ENCODE peak calls at places on chromosomes 11 and 22, in eight cellular contexts. T is right atrium auricular region, I is psoas muscle, S is heart left ventricle, Y is WTC11, F is PC-3, X is H9, V is epithelial cell of esophagus. O is an unnamed sample.

GRCh38 chr11:85863855-85864254 is 8.7 kb downstream of the CCDC83 start:
- DNase-seq in X (no peak), I (no peak), Y (no peak), S (no peak), F (no peak), T (no peak), V (no peak), O (no peak)

GRCh38 chr11:132718711-132719641 is 813.3 kb downstream of the OPCML start:
- DNase-seq in I (no peak), Y (no peak), V (no peak), T (no peak), F (no peak), S (no peak), X (no peak), O (no peak)

GRCh38 chr11:69650081-69650831 is 9.3 kb downstream of the CCND1 start:
- DNase-seq in F (no peak), I (peak), V (no peak), S (no peak), Y (no peak), X (peak), T (no peak), O (no peak)

GRCh38 chr11:40391679-40392078 is 1067.8 kb downstream of the LRRC4C start:
- DNase-seq in I (no peak), S (no peak), X (no peak), Y (no peak), T (no peak), F (no peak), V (no peak), O (no peak)

GRCh38 chr22:24106385-24107381 is 74.6 kb upstream of the SUSD2 start:
- DNase-seq in X (peak), F (no peak), S (no peak), T (no peak), I (no peak), Y (peak), V (no peak), O (no peak)

GRCh38 chr11:23679041-23679440 is 817.8 kb upstream of the LUZP2 start:
- DNase-seq in S (no peak), I (no peak), X (no peak), T (no peak), V (no peak), Y (no peak), F (no peak), O (no peak)

GRCh38 chr11:96942855-96943254 is 553.0 kb downstream of the JRKL start:
- DNase-seq in T (no peak), Y (peak), V (no peak), X (no peak), S (no peak), F (no peak), I (no peak), O (no peak)

GRCh38 chr22:36384766-36385400 is 2.9 kb downstream of the MYH9 start:
- DNase-seq in T (no peak), F (no peak), S (no peak), I (no peak), V (no peak), Y (peak), X (no peak), O (no peak)

GRCh38 chr11:126431401-126432064 is 76.0 kb downstream of the ST3GAL4 start:
- DNase-seq in F (peak), S (peak), T (peak), V (peak), X (no peak), Y (no peak), I (peak), O (no peak)

GRCh38 chr11:5369793-5370192 is 13.8 kb upstream of the OR51M1 start:
- DNase-seq in S (no peak), I (no peak), X (no peak), Y (no peak), T (no peak), V (peak), F (peak), O (no peak)

GRCh38 chr11:8247312-8247711 is 16.4 kb downstream of the LMO1 start:
- DNase-seq in S (no peak), F (peak), I (no peak), V (peak), Y (peak), T (no peak), X (peak), O (no peak)

GRCh38 chr11:133408402-133408801 is 123.9 kb downstream of the OPCML start:
- DNase-seq in Y (no peak), F (no peak), S (no peak), T (no peak), V (no peak), X (no peak), I (no peak), O (no peak)

GRCh38 chr11:118194835-118195627 is 18.6 kb upstream of the SCN2B start:
- DNase-seq in S (peak), X (no peak), V (peak), I (peak), Y (no peak), F (peak), T (peak), O (no peak)

GRCh38 chr11:89491141-89491690 is at the start of gene NOX4:
- DNase-seq in T (peak), F (no peak), S (peak), I (peak), X (peak), V (peak), Y (peak), O (no peak)

GRCh38 chr22:47681766-47682165 is 919.3 kb downstream of the TBC1D22A start:
- DNase-seq in F (no peak), V (no peak), I (no peak), T (peak), Y (no peak), X (no peak), S (no peak), O (no peak)

GRCh38 chr11:75474240-75474639 is 41.2 kb upstream of the KLHL35 start:
- DNase-seq in F (no peak), V (no peak), Y (no peak), T (no peak), S (no peak), X (no peak), I (no peak), O (no peak)

GRCh38 chr11:26134481-26135355 is 197.2 kb upstream of the ANO3 start:
- DNase-seq in T (no peak), X (peak), Y (no peak), F (peak), V (peak), I (no peak), S (no peak), O (no peak)
- TF ChIP-seq CTCF in T (peak), X (peak), Y (no peak), F (no peak), V (peak), I (peak), S (peak), O (no peak)

GRCh38 chr11:44095506-44096359 is at the start of gene EXT2:
- DNase-seq in S (peak), T (peak), V (peak), Y (peak), X (peak), I (peak), F (peak), O (peak)
- TF ChIP-seq CTCF in S (peak), T (peak), V (peak), Y (peak), X (peak), I (peak), F (peak), O (peak)

GRCh38 chr11:60485987-60486386 is 6.6 kb upstream of the MS4A12 start:
- DNase-seq in T (no peak), F (peak), S (no peak), Y (peak), I (no peak), X (peak), V (no peak), O (no peak)
- TF ChIP-seq CTCF in T (no peak), F (peak), S (no peak), Y (no peak), I (no peak), X (peak), V (no peak), O (peak)

DNA sequence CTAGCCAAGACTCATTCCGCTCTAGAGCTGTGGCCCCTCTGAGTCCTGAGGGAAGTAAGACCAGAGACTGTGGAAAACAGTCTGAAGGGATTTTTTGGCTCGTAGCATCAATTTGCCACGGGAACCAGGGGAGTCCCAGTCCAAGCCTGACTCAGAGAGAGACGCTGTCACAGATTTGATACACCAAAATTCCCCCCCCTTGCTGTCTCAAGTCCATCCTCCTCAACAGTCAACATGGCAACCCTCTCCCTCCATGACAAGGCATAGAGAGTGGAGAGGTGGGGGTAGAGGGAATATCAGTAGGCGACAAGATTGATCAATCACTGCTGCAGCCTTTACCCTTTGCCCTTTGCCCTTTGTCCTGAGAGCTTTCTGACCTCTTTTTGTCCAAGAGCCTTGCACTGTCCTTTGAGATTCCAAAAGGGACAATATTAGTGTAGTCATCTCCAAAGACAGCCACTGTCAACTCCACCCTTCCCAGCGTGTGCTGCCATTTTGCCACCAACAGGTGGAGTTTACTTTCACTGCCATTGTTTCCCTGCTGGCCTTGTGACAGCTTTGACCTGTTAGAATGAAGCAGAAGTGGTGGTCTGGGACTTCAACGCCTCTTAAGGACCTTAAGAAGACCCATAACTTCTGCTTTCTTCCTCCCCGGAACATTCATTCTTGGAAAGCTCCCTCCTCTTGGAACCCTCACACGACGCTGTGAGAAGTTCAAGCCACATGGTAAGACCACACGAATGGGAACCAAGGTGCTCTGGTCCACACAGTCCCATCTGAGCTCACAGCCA is 7.3 kb downstream of the SLC15A3 start:
- DNase-seq in V (no peak), I (no peak), S (no peak), Y (no peak), F (no peak), T (no peak), X (no peak), O (no peak)
- TF ChIP-seq CTCF in V (peak), I (no peak), S (no peak), Y (peak), F (peak), T (no peak), X (peak), O (peak)